ENCODE peak calls at places on chromosomes 2 and 18, in five cellular contexts. R is stimulated activated CD4-positive, alpha-beta T cell treated with anti-CD3 and anti-CD28 coated beads, Interleukin-2, amount 100 ng/mL, for 48 hours; S is NCI-H460; L is activated T-helper 9 cell treated with anti-CD3 and anti-CD28 coated beads, Interleukin-2, amount 50 U/mL, for 16 hours; K is activated CD8-positive, alpha-beta memory T cell treated with anti-CD3 and anti-CD28 coated beads, Interleukin-2, amount 50 U/mL, for 48 hours. N is an unnamed sample.

GRCh38 chr2:142270291-142270690 is 139.5 kb upstream of the LRP1B start:
- DNase-seq in R (no peak), S (no peak), L (no peak), K (no peak), N (no peak)

GRCh38 chr18:48851563-48851962 is 99.2 kb downstream of the SMAD7 start:
- DNase-seq in R (no peak), S (no peak), L (no peak), K (no peak), N (peak)

GRCh38 chr2:96856776-96857673 is 791 bp downstream of the ANKRD39 start:
- DNase-seq in R (no peak), S (no peak), L (no peak), K (peak), N (peak)

GRCh38 chr18:13191779-13192178 is 26.8 kb upstream of the LDLRAD4 start:
- DNase-seq in R (no peak), S (no peak), L (no peak), K (no peak), N (no peak)

GRCh38 chr2:160077912-160078585 is 15.6 kb upstream of the PLA2R1 start:
- DNase-seq in R (no peak), S (no peak), L (no peak), K (no peak), N (no peak)

GRCh38 chr2:227509824-227510619 is 38.1 kb downstream of the AGFG1 start:
- DNase-seq in R (no peak), S (no peak), L (no peak), K (no peak), N (no peak)

GRCh38 chr2:32559136-32559535 is 68.7 kb upstream of the TTC27 start:
- DNase-seq in R (no peak), S (no peak), L (no peak), K (no peak), N (no peak)

GRCh38 chr2:171347158-171347557 is 86.6 kb downstream of the METTL8 start:
- DNase-seq in R (no peak), S (no peak), L (no peak), K (no peak), N (no peak)

GRCh38 chr2:216665717-216666116 is 29.6 kb downstream of the IGFBP5 start:
- DNase-seq in R (no peak), S (no peak), L (no peak), K (no peak), N (peak)

GRCh38 chr2:201654611-201655384 is 11.5 kb upstream of the TMEM237 start:
- DNase-seq in R (no peak), S (no peak), L (no peak), K (no peak), N (no peak)

GRCh38 chr2:23745726-23746105 is 181.2 kb downstream of the ATAD2B start:
- DNase-seq in R (no peak), S (no peak), L (no peak), K (no peak), N (peak)

GRCh38 chr2:178266445-178266844 is 72.1 kb downstream of the OSBPL6 start:
- DNase-seq in R (no peak), S (no peak), L (no peak), K (no peak), N (no peak)

GRCh38 chr2:24918326-24919099 is 1.5 kb downstream of the ADCY3 start:
- DNase-seq in R (no peak), S (no peak), L (no peak), K (no peak), N (no peak)

GRCh38 chr2:177172034-177172880 is 40.3 kb upstream of the HNRNPA3 start:
- DNase-seq in R (no peak), S (peak), L (no peak), K (no peak), N (no peak)

GRCh38 chr18:35497006-35497333 is 790 bp downstream of the INO80C start:
- DNase-seq in R (no peak), S (no peak), L (no peak), K (no peak), N (no peak)

GRCh38 chr2:62370304-62371250 is 135.4 kb downstream of the TMEM17 start:
- DNase-seq in R (no peak), S (no peak), L (no peak), K (no peak), N (no peak)

GRCh38 chr18:23837591-23837990 is 148.3 kb downstream of the LAMA3 start:
- DNase-seq in R (no peak), S (no peak), L (no peak), K (no peak), N (no peak)

GRCh38 chr2:240226672-240227537 is 86.4 kb upstream of the OTOS start:
- DNase-seq in R (no peak), S (no peak), L (no peak), K (peak), N (peak)

GRCh38 chr2:218517434-218518206 is 50.5 kb downstream of the USP37 start:
- DNase-seq in R (no peak), S (no peak), L (no peak), K (no peak), N (no peak)

GRCh38 chr2:160349306-160349705 is 144.3 kb downstream of the RBMS1 start:
- DNase-seq in R (no peak), S (no peak), L (no peak), K (no peak), N (no peak)

GRCh38 chr2:218710334-218710686 is 325 bp upstream of the TTLL4 start:
- DNase-seq in R (no peak), S (no peak), L (peak), K (no peak), N (no peak)

GRCh38 chr2:215847718-215848117 is 165.6 kb downstream of the MREG start:
- DNase-seq in R (no peak), S (no peak), L (no peak), K (no peak), N (no peak)

GRCh38 chr2:239517686-239518085 is 116.9 kb upstream of the HDAC4 start:
- DNase-seq in R (no peak), S (no peak), L (no peak), K (no peak), N (no peak)

GRCh38 chr2:101047774-101048173 is 45.7 kb downstream of the RPL31 start:
- DNase-seq in R (no peak), S (no peak), L (no peak), K (no peak), N (peak)

GRCh38 chr2:239444626-239445625 is 44.1 kb upstream of the HDAC4 start:
- DNase-seq in R (no peak), S (no peak), L (no peak), K (no peak), N (no peak)

GRCh38 chr18:35519148-35519899 is 21.6 kb upstream of the INO80C start:
- DNase-seq in R (no peak), S (no peak), L (no peak), K (no peak), N (peak)